ENCODE peak calls at places on chromosomes 12 and 14, in five cellular contexts. F, B, T, Y and O are unnamed samples.

GRCh38 chr12:111068281-111068680 is 147.9 kb upstream of the MYL2 start:
- DNase-seq in F (no peak), B (peak; percentile 34), T (no peak), Y (no peak), O (no peak)

GRCh38 chr12:22529281-22530060 is 14.9 kb downstream of the C2CD5 start:
- DNase-seq in F (peak; percentile 39), B (no peak), T (no peak), Y (no peak), O (no peak)

GRCh38 chr12:114166360-114166759 is 200.2 kb upstream of the RBM19 start:
- DNase-seq in F (peak; percentile 23), B (peak; percentile 33), T (peak; percentile 34), Y (peak; percentile 45), O (peak; percentile 23)

GRCh38 chr12:4287325-4288290 is 14.0 kb downstream of the CCND2 start:
- DNase-seq in F (no peak), B (no peak), T (no peak), Y (peak; percentile 15), O (no peak)

GRCh38 chr12:102652645-102653313 is 172.4 kb upstream of the IGF1 start:
- DNase-seq in F (no peak), B (no peak), T (no peak), Y (no peak), O (no peak)

GRCh38 chr12:18146375-18146774 is 56.4 kb upstream of the RERGL start:
- DNase-seq in F (no peak), B (no peak), T (no peak), Y (no peak), O (no peak)

GRCh38 chr12:16347391-16348298 is at the start of gene MGST1:
- DNase-seq in F (peak; percentile 62), B (peak; percentile 61), T (peak; percentile 76), Y (peak; percentile 32), O (peak; percentile 76)

GRCh38 chr12:117494833-117495714 is 133.6 kb upstream of the NOS1 start:
- DNase-seq in F (no peak), B (no peak), T (no peak), Y (no peak), O (no peak)

GRCh38 chr12:94148841-94149780 is 734 bp downstream of the PLXNC1 start:
- DNase-seq in F (no peak), B (no peak), T (peak; percentile 43), Y (peak; percentile 18), O (peak; percentile 47)

GRCh38 chr14:53002576-53002975 is 51.7 kb upstream of the FERMT2 start:
- DNase-seq in F (no peak), B (no peak), T (no peak), Y (no peak), O (no peak)

GRCh38 chr12:104306943-104307654 is 3.6 kb downstream of the EID3 start:
- DNase-seq in F (no peak), B (no peak), T (no peak), Y (no peak), O (no peak)

GRCh38 chr12:14416658-14417057 is 51.2 kb downstream of the ATF7IP start:
- DNase-seq in F (peak; percentile 92), B (peak; percentile 46), T (no peak), Y (peak; percentile 22), O (no peak)

GRCh38 chr12:4296749-4297148 is 23.2 kb downstream of the CCND2 start:
- DNase-seq in F (no peak), B (no peak), T (no peak), Y (no peak), O (no peak)